ENCODE peak calls at places on chromosomes 7 and 10, in four cellular contexts. One of them, this sample, is unnamed.
A peak's percentile ranks its signal among the peaks of the same experiment; 100 is the strongest.

GRCh38 chr7:18770852-18771251 is 275.3 kb downstream of the HDAC9 start:
- DNase-seq in HCT116: no peak
- DNase-seq in left ventricle myocardium inferior: no peak
- DNase-seq in dorsolateral prefrontal cortex: no peak
- DNase-seq in this sample: no peak

GRCh38 chr7:74525140-74525539 is 71.4 kb downstream of the GTF2IRD1 start:
- DNase-seq in HCT116: no peak
- DNase-seq in left ventricle myocardium inferior: no peak
- DNase-seq in dorsolateral prefrontal cortex: no peak
- DNase-seq in this sample: no peak

GRCh38 chr10:86100581-86101061 is 266.0 kb downstream of the GRID1 start:
- DNase-seq in HCT116: peak; percentile 29
- DNase-seq in left ventricle myocardium inferior: no peak
- DNase-seq in dorsolateral prefrontal cortex: no peak
- DNase-seq in this sample: no peak

GRCh38 chr10:131930586-131931330 is 29.9 kb downstream of the PPP2R2D start:
- DNase-seq in HCT116: no peak
- DNase-seq in left ventricle myocardium inferior: no peak
- DNase-seq in dorsolateral prefrontal cortex: no peak
- DNase-seq in this sample: no peak

GRCh38 chr10:17961551-17962422 is 10.1 kb downstream of the SLC39A12 start:
- DNase-seq in HCT116: no peak
- DNase-seq in left ventricle myocardium inferior: no peak
- DNase-seq in dorsolateral prefrontal cortex: no peak
- DNase-seq in this sample: no peak

GRCh38 chr7:130298927-130299326 is 6.0 kb downstream of the CPA4 start:
- DNase-seq in HCT116: no peak
- DNase-seq in left ventricle myocardium inferior: no peak
- DNase-seq in dorsolateral prefrontal cortex: no peak
- DNase-seq in this sample: no peak

GRCh38 chr7:38274927-38275326 is 1.5 kb upstream of the TARP start:
- DNase-seq in HCT116: no peak
- DNase-seq in left ventricle myocardium inferior: no peak
- DNase-seq in dorsolateral prefrontal cortex: no peak
- DNase-seq in this sample: no peak

GRCh38 chr10:88874271-88874670 is 5.8 kb upstream of the STAMBPL1 start:
- DNase-seq in HCT116: no peak
- DNase-seq in left ventricle myocardium inferior: no peak
- DNase-seq in dorsolateral prefrontal cortex: no peak
- DNase-seq in this sample: no peak

GRCh38 chr10:113319450-113319849 is 233.4 kb upstream of the HABP2 start:
- DNase-seq in HCT116: no peak
- DNase-seq in left ventricle myocardium inferior: no peak
- DNase-seq in dorsolateral prefrontal cortex: no peak
- DNase-seq in this sample: no peak

GRCh38 chr10:11823122-11823988 is at the start of gene PROSER2:
- DNase-seq in HCT116: peak; percentile 27
- DNase-seq in left ventricle myocardium inferior: peak; percentile 51
- DNase-seq in dorsolateral prefrontal cortex: no peak
- DNase-seq in this sample: no peak

GRCh38 chr7:91557789-91558396 is 293.7 kb downstream of the FZD1 start:
- DNase-seq in HCT116: peak; percentile 78
- DNase-seq in left ventricle myocardium inferior: no peak
- DNase-seq in dorsolateral prefrontal cortex: no peak
- DNase-seq in this sample: peak; percentile 6

GRCh38 chr10:4671451-4672145 is 154.4 kb upstream of the AKR1E2 start:
- DNase-seq in HCT116: peak; percentile 77
- DNase-seq in left ventricle myocardium inferior: no peak
- DNase-seq in dorsolateral prefrontal cortex: no peak
- DNase-seq in this sample: no peak

GRCh38 chr7:99196536-99197288 is 11.2 kb downstream of the KPNA7 start:
- DNase-seq in HCT116: no peak
- DNase-seq in left ventricle myocardium inferior: no peak
- DNase-seq in dorsolateral prefrontal cortex: no peak
- DNase-seq in this sample: no peak

GRCh38 chr10:75209325-75210192 is 1.0 kb upstream of the VDAC2 start:
- DNase-seq in HCT116: no peak
- DNase-seq in left ventricle myocardium inferior: peak; percentile 86
- DNase-seq in dorsolateral prefrontal cortex: peak; percentile 77
- DNase-seq in this sample: peak; percentile 42

GRCh38 chr10:26550774-26551526 is 112.8 kb downstream of the APBB1IP start:
- DNase-seq in HCT116: peak; percentile 51
- DNase-seq in left ventricle myocardium inferior: no peak
- DNase-seq in dorsolateral prefrontal cortex: no peak
- DNase-seq in this sample: no peak

GRCh38 chr7:32490127-32490796 is at the start of gene LSM5:
- DNase-seq in HCT116: peak; percentile 94
- DNase-seq in left ventricle myocardium inferior: peak; percentile 90
- DNase-seq in dorsolateral prefrontal cortex: peak; percentile 91
- DNase-seq in this sample: peak; percentile 86

GRCh38 chr10:17178006-17178405 is 23.5 kb downstream of the TRDMT1 start:
- DNase-seq in HCT116: no peak
- DNase-seq in left ventricle myocardium inferior: no peak
- DNase-seq in dorsolateral prefrontal cortex: no peak
- DNase-seq in this sample: no peak

GRCh38 chr7:34756691-34757090 is 98.7 kb downstream of the NPSR1 start:
- DNase-seq in HCT116: no peak
- DNase-seq in left ventricle myocardium inferior: no peak
- DNase-seq in dorsolateral prefrontal cortex: no peak
- DNase-seq in this sample: no peak

GRCh38 chr7:137959987-137960386 is 41.9 kb downstream of the CREB3L2 start:
- DNase-seq in HCT116: no peak
- DNase-seq in left ventricle myocardium inferior: no peak
- DNase-seq in dorsolateral prefrontal cortex: no peak
- DNase-seq in this sample: no peak

GRCh38 chr7:138798836-138799235 is 840 bp upstream of the ATP6V0A4 start:
- DNase-seq in HCT116: no peak
- DNase-seq in left ventricle myocardium inferior: no peak
- DNase-seq in dorsolateral prefrontal cortex: no peak
- DNase-seq in this sample: no peak

GRCh38 chr7:100576384-100576993 is 2.8 kb upstream of the SAP25 start:
- DNase-seq in HCT116: no peak
- DNase-seq in left ventricle myocardium inferior: no peak
- DNase-seq in dorsolateral prefrontal cortex: no peak
- DNase-seq in this sample: no peak

GRCh38 chr7:155763721-155764431 is 48.4 kb downstream of the SHH start:
- DNase-seq in HCT116: no peak
- DNase-seq in left ventricle myocardium inferior: no peak
- DNase-seq in dorsolateral prefrontal cortex: no peak
- DNase-seq in this sample: no peak

GRCh38 chr10:91312031-91312733 is 91.7 kb downstream of the PCGF5 start:
- DNase-seq in HCT116: no peak
- DNase-seq in left ventricle myocardium inferior: no peak
- DNase-seq in dorsolateral prefrontal cortex: no peak
- DNase-seq in this sample: peak; percentile 64

GRCh38 chr10:72297281-72297967 is 23.7 kb downstream of the DDIT4 start:
- DNase-seq in HCT116: no peak
- DNase-seq in left ventricle myocardium inferior: peak; percentile 84
- DNase-seq in dorsolateral prefrontal cortex: peak; percentile 75
- DNase-seq in this sample: peak; percentile 77

GRCh38 chr7:158662610-158663427 is 41.8 kb downstream of the NCAPG2 start:
- DNase-seq in HCT116: no peak
- DNase-seq in left ventricle myocardium inferior: peak; percentile 14
- DNase-seq in dorsolateral prefrontal cortex: no peak
- DNase-seq in this sample: no peak

GRCh38 chr10:68032113-68032512 is 43.0 kb downstream of the HERC4 start:
- DNase-seq in HCT116: no peak
- DNase-seq in left ventricle myocardium inferior: no peak
- DNase-seq in dorsolateral prefrontal cortex: no peak
- DNase-seq in this sample: no peak

GRCh38 chr10:80271416-80271815 is 18.0 kb downstream of the MAT1A start:
- DNase-seq in HCT116: no peak
- DNase-seq in left ventricle myocardium inferior: no peak
- DNase-seq in dorsolateral prefrontal cortex: no peak
- DNase-seq in this sample: no peak

GRCh38 chr7:41882271-41882670 is 179.4 kb upstream of the INHBA start:
- DNase-seq in HCT116: no peak
- DNase-seq in left ventricle myocardium inferior: no peak
- DNase-seq in dorsolateral prefrontal cortex: no peak
- DNase-seq in this sample: no peak

GRCh38 chr10:26792780-26793495 is 67.8 kb downstream of the ABI1 start:
- DNase-seq in HCT116: no peak
- DNase-seq in left ventricle myocardium inferior: no peak
- DNase-seq in dorsolateral prefrontal cortex: no peak
- DNase-seq in this sample: no peak

GRCh38 chr10:97701438-97702064 is 12.0 kb upstream of the MARVELD1 start:
- DNase-seq in HCT116: no peak
- DNase-seq in left ventricle myocardium inferior: no peak
- DNase-seq in dorsolateral prefrontal cortex: no peak
- DNase-seq in this sample: peak; percentile 73

GRCh38 chr10:79274279-79275104 is 72.8 kb upstream of the PPIF start:
- DNase-seq in HCT116: no peak
- DNase-seq in left ventricle myocardium inferior: peak; percentile 89
- DNase-seq in dorsolateral prefrontal cortex: peak; percentile 97
- DNase-seq in this sample: no peak

GRCh38 chr10:5691786-5692185 is 7.1 kb downstream of the TASOR2 start:
- DNase-seq in HCT116: no peak
- DNase-seq in left ventricle myocardium inferior: no peak
- DNase-seq in dorsolateral prefrontal cortex: no peak
- DNase-seq in this sample: no peak

GRCh38 chr10:133381041-133381440 is 2.0 kb downstream of the PAOX start:
- DNase-seq in HCT116: no peak
- DNase-seq in left ventricle myocardium inferior: no peak
- DNase-seq in dorsolateral prefrontal cortex: no peak
- DNase-seq in this sample: no peak
- H3K4me3 ChIP-seq in HCT116: no peak overlapping the region
- H3K4me3 ChIP-seq in left ventricle myocardium inferior: no peak overlapping the region
- H3K4me3 ChIP-seq in dorsolateral prefrontal cortex: no peak overlapping the region
- H3K4me3 ChIP-seq in this sample: no peak overlapping the region

DNA sequence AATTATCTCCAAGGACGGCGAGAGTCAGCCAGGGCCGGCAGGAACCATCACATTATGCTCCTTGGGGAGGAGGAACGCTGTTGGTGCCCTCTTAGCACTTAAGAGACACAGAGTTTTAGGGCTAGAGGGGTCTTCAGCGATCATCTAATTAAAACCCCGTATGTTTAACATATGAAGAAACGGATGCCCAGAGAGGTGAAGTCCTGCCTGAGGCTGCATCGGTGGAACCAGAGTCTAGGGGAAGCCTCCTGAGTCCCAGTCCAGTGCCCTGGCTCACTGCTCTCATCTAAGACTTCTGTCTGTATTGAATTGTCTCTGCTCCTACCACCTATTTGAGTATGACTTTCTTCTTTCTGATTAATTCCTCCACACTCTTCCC is 688 bp upstream of the ABCB4 start:
- DNase-seq in HCT116: no peak
- DNase-seq in left ventricle myocardium inferior: no peak
- DNase-seq in dorsolateral prefrontal cortex: no peak
- DNase-seq in this sample: no peak
- TF ChIP-seq CTCF in HCT116: no peak
- TF ChIP-seq CTCF in left ventricle myocardium inferior: no peak
- TF ChIP-seq CTCF in dorsolateral prefrontal cortex: no peak
- TF ChIP-seq CTCF in this sample: no peak

DNA sequence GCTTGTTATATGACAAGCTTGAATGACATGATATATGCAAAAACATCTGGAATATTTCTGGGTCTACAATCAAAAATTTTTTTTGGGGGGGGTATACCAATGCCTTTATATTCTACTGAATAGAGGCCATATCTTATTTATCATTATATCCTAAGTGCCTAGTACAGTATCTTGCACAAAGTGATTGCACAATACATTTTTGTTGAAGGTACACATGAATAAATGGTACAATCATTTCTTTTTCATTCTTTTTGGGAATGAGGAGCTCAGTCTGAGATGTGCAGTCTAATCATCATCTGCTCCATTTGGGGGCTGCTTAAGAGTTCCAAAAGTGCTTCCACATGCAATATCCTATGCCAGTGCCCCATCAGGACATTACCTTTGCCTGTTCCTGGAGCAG is 214.6 kb downstream of the KIF20B start:
- DNase-seq in HCT116: no peak
- DNase-seq in left ventricle myocardium inferior: no peak
- DNase-seq in dorsolateral prefrontal cortex: no peak
- DNase-seq in this sample: no peak
- H3K4me3 ChIP-seq in HCT116: no peak overlapping the region
- H3K4me3 ChIP-seq in left ventricle myocardium inferior: no peak overlapping the region
- H3K4me3 ChIP-seq in dorsolateral prefrontal cortex: no peak overlapping the region
- H3K4me3 ChIP-seq in this sample: no peak overlapping the region

GRCh38 chr7:156948361-156948760 is 1.2 kb upstream of the NOM1 start:
- DNase-seq in HCT116: no peak
- DNase-seq in left ventricle myocardium inferior: no peak
- DNase-seq in dorsolateral prefrontal cortex: no peak
- DNase-seq in this sample: no peak

GRCh38 chr7:156949541-156950380 is at the start of gene NOM1:
- DNase-seq in HCT116: peak; percentile 56
- DNase-seq in left ventricle myocardium inferior: peak; percentile 92
- DNase-seq in dorsolateral prefrontal cortex: peak; percentile 90
- DNase-seq in this sample: no peak

GRCh38 chr7:156954941-156955340 is 5.4 kb downstream of the NOM1 start:
- DNase-seq in HCT116: no peak
- DNase-seq in left ventricle myocardium inferior: no peak
- DNase-seq in dorsolateral prefrontal cortex: no peak
- DNase-seq in this sample: no peak

GRCh38 chr7:156947120-156947843 is 2.2 kb upstream of the NOM1 start:
- DNase-seq in HCT116: no peak
- DNase-seq in left ventricle myocardium inferior: no peak
- DNase-seq in dorsolateral prefrontal cortex: no peak
- DNase-seq in this sample: no peak

DNA sequence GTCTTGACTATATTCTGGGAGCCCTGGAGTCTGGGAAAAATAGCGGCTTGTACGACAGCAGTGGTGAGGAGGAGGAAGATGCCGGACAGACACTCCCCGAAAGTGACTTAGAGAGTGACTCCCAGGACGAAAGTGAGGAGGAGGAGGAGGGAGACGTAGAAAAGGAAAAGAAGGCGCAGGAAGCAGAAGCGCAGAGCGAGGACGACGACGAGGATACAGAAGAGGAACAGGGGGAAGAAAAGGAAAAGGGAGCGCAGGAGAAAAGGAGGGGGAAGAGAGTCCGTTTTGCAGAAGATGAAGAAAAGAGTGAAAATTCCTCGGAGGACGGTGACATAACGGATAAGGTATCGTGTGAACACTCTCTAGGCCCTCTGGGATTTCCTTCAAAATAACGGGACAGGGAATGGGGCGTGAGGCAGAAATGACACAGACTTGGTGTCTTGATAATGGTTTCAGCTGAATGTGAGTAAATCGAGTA is 908 bp downstream of the NOM1 start:
- DNase-seq in HCT116: no peak
- DNase-seq in left ventricle myocardium inferior: no peak
- DNase-seq in dorsolateral prefrontal cortex: no peak
- DNase-seq in this sample: no peak
- TF ChIP-seq CTCF in HCT116: no peak
- TF ChIP-seq CTCF in left ventricle myocardium inferior: no peak
- TF ChIP-seq CTCF in dorsolateral prefrontal cortex: no peak
- TF ChIP-seq CTCF in this sample: no peak

GRCh38 chr7:105268511-105269392 is 120.0 kb downstream of the SRPK2 start:
- DNase-seq in HCT116: no peak
- DNase-seq in left ventricle myocardium inferior: no peak
- DNase-seq in dorsolateral prefrontal cortex: no peak
- DNase-seq in this sample: peak; percentile 48
- H3K4me3 ChIP-seq in HCT116: no peak overlapping the region
- H3K4me3 ChIP-seq in left ventricle myocardium inferior: peak overlapping the region; percentile 64
- H3K4me3 ChIP-seq in dorsolateral prefrontal cortex: peak overlapping the region; percentile 80
- H3K4me3 ChIP-seq in this sample: peak overlapping the region; percentile 29

This sample was measured in HFF-Myc.